ENCODE peak calls at places on chromosome 15, in nine cellular contexts. W is IMR-90, P is K562, I is tibial nerve, V is prostate gland, K is A549, R is transverse colon, L is body of pancreas, M is esophagus muscularis mucosa. Z is an unnamed sample. For H3K4me1, the result is how much of the 10 kb centered on the place peaks cover.

GRCh38 chr15:92612891-92613290 is 42.7 kb downstream of the FAM174B start:
- DNase-seq in W (no peak), P (no peak), I (no peak), V (no peak), K (no peak), R (no peak), L (no peak), M (no peak), Z (no peak)

GRCh38 chr15:70480196-70480856 is 283.0 kb downstream of the UACA start:
- DNase-seq in W (no peak), P (no peak), I (no peak), V (no peak), K (no peak), R (no peak), L (no peak), M (no peak), Z (no peak)

GRCh38 chr15:95254263-95254662 is 1022.9 kb downstream of the MCTP2 start:
- DNase-seq in W (no peak), P (no peak), I (no peak), V (no peak), K (no peak), R (no peak), L (no peak), M (no peak), Z (peak)

GRCh38 chr15:91289324-91289723 is 189.3 kb downstream of the SV2B start:
- DNase-seq in W (no peak), P (peak), I (no peak), V (no peak), K (no peak), R (no peak), L (no peak), M (peak), Z (no peak)

GRCh38 chr15:31974855-31975421 is 55.4 kb upstream of the CHRNA7 start:
- DNase-seq in W (peak), P (peak), I (no peak), V (no peak), K (peak), R (peak), L (peak), M (peak), Z (peak)

GRCh38 chr15:51331141-51331540 is 7.3 kb downstream of the CYP19A1 start:
- DNase-seq in W (peak), P (peak), I (no peak), V (no peak), K (no peak), R (no peak), L (no peak), M (no peak), Z (no peak)

GRCh38 chr15:38440353-38441129 is 13.4 kb upstream of the FAM98B start:
- DNase-seq in W (peak), P (peak), I (no peak), V (peak), K (peak), R (peak), L (peak), M (no peak), Z (peak)

GRCh38 chr15:67794832-67795574 is 30.3 kb upstream of the SKOR1 start:
- DNase-seq in W (no peak), P (peak), I (no peak), V (no peak), K (no peak), R (no peak), L (no peak), M (no peak), Z (no peak)

GRCh38 chr15:52787549-52788098 is 2.5 kb downstream of the ONECUT1 start:
- DNase-seq in W (no peak), P (no peak), I (no peak), V (no peak), K (no peak), R (no peak), L (peak), M (no peak), Z (no peak)

DNA sequence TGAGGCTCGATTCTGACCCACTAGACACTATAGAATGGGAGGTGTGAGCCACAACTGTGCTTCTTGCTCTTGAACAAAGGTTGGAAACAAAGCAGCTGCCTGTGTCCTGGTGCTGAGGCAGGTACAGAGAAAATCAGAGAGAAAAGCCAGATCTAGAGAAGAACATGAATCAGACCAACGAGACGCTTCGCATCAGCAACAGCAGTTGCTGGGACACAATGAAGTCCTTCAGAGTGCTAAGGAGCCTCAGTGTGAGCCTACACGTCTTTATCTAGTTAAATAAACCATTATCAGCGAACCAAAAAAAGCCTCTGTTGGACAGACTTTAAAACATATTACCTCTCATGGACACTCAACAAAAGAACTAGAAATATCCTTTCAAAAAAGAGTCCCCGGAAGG is 86.3 kb upstream of the MEX3B start:
- DNase-seq in W (peak), P (no peak), I (no peak), V (no peak), K (no peak), R (no peak), L (no peak), M (no peak), Z (no peak)
- H3K4me1 ChIP-seq in W (under half), P (under half), I (under half), V (under half), K (under half), R (under half), L (under half), M (under half), Z (under half)

DNA sequence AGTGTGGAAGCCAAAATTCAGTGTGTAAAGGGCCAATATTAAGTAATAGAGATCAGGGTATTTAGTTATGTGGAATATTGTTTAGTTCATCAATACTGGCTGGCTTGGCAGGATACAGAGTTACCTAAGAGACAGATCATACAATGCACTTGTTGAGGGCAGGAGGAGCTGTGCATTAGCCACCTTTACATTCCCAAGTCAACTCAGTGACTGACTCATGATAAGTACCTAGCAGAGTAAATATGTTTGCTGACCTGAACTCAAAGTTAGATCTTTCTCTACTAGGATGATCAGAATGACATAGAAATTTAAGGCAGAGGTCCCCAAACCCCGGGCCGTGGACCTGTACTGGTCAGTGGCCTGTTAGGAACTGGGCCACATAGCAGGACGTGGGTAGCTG is 3.5 kb upstream of the ABHD17C start:
- DNase-seq in W (no peak), P (no peak), I (no peak), V (no peak), K (no peak), R (no peak), L (no peak), M (no peak), Z (no peak)
- H3K4me3 ChIP-seq in W (no peak), P (no peak), I (no peak), V (no peak), K (no peak), R (no peak), L (no peak), M (no peak), Z (no peak)

GRCh38 chr15:81027200-81027599 is 26.5 kb downstream of the TLNRD1 start:
- DNase-seq in W (peak), P (no peak), I (no peak), V (no peak), K (no peak), R (no peak), L (no peak), M (no peak), Z (no peak)

GRCh38 chr15:81021321-81021720 is 20.6 kb downstream of the TLNRD1 start:
- DNase-seq in W (no peak), P (no peak), I (no peak), V (no peak), K (no peak), R (no peak), L (no peak), M (no peak), Z (no peak)

GRCh38 chr15:81024265-81024875 is 23.6 kb downstream of the TLNRD1 start:
- DNase-seq in W (no peak), P (no peak), I (no peak), V (no peak), K (no peak), R (no peak), L (no peak), M (no peak), Z (peak)

GRCh38 chr15:81024891-81025290 is 24.2 kb downstream of the TLNRD1 start:
- DNase-seq in W (no peak), P (no peak), I (no peak), V (no peak), K (no peak), R (no peak), L (no peak), M (no peak), Z (no peak)

GRCh38 chr15:81023483-81024264 is 23.0 kb downstream of the TLNRD1 start:
- DNase-seq in W (peak), P (peak), I (peak), V (no peak), K (no peak), R (peak), L (peak), M (peak), Z (peak)
- TF ChIP-seq POLR2A in W (no peak), P (no peak), I (no peak), V (no peak), K (no peak), R (no peak), L (no peak), M (no peak), Z (no peak)

GRCh38 chr15:64460206-64460736 is at the start of gene ZNF609:
- DNase-seq in W (peak), P (peak), I (peak), V (peak), K (peak), R (peak), L (peak), M (peak), Z (peak)

GRCh38 chr15:64461577-64462162 is 1.3 kb downstream of the ZNF609 start:
- DNase-seq in W (peak), P (peak), I (no peak), V (peak), K (peak), R (no peak), L (peak), M (no peak), Z (peak)

GRCh38 chr15:64460737-64461576 is 579 bp downstream of the ZNF609 start:
- DNase-seq in W (peak), P (peak), I (no peak), V (peak), K (peak), R (peak), L (peak), M (no peak), Z (peak)

GRCh38 chr15:64456634-64457108 is 3.7 kb upstream of the ZNF609 start:
- DNase-seq in W (peak), P (peak), I (no peak), V (peak), K (no peak), R (no peak), L (no peak), M (no peak), Z (no peak)

DNA sequence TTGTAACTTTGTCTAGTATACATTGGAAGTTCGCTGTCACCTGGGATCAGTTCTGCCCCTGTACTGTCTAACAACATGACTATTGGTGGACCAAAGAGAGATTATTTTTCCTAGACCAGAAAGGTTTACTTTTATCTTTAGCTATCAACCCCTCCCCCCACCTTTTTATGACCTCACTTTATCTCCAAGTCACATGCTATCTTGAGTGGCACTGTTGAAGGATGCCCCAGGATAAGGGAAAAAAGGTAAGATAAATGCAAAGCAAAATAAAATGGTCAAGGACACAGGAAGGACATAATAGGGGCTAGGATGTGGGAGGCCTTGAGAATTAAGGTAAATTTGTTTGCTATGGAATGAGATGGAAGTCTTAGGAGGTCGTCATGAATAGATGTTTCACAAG is 996 bp upstream of the ZNF609 start:
- DNase-seq in W (no peak), P (peak), I (no peak), V (no peak), K (no peak), R (no peak), L (no peak), M (no peak), Z (no peak)
- H3K4me1 ChIP-seq in W (under half), P (half or more), I (under half), V (under half), K (under half), R (half or more), L (half or more), M (under half), Z (under half)

DNA sequence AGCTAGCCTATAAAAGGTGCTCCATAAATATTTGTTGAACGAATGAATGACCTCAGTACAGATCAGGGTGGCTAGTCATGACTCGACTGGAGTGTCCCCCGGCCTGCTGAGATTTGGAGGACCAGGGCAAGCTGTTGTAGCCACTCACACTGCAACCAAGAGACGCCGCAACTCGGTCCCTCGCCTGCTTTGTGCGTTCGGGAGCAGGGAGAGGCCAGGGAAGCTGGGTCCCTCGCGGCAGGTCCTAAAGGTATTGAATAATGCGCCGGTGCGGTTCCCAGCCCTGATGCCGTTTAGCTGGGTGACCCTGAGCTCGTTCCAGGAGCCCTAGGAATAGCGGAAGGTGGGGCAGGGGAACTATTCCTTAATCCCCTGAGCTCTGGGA is 1.8 kb downstream of the IGDCC4 start:
- DNase-seq in W (no peak), P (no peak), I (no peak), V (no peak), K (no peak), R (no peak), L (no peak), M (no peak), Z (no peak)
- H3K4me3 ChIP-seq in W (no peak), P (no peak), I (peak), V (peak), K (no peak), R (peak), L (no peak), M (peak), Z (no peak)

DNA sequence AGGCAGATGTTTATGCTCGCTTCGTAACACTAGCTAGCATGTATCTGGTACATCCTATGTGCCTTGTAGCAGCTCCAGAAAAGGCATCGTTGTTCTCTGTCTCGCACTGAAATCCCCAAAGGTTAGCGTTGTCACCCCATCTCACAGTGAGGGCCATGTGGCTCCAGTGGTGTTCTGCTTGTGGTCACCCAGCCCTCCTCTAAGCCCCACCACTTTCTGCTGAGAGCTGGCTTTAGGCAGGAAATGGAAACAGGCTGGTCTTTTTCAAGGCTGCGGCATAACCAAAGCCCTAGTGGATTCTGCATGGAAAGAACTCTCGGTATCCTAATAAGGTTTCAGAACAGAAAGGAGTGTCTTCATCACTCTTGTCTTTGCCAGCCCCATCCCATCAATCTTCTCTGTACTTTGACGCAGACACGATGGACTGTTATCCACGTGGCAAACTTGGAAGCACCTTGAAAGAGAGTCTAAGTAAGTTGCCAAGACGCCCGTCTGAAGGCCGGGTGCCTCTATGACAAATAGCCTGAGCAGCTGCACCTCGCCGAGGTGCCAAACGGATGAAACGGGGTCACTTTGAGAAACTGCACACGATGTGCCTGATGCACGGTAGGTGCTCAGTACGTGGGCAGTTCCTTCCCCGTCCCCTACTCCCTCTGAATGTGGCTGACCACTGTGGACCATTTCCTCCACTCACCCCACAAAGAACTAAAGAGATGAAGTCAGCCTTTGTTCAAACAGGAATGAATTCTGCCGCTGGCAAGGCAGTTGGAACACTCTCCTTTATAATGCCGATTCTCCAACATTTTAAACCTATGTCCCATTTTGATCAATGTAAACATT is 57.8 kb upstream of the MEF2A start:
- DNase-seq in W (no peak), P (no peak), I (no peak), V (peak), K (no peak), R (no peak), L (no peak), M (no peak), Z (no peak)
- TF ChIP-seq POLR2A in W (no peak), P (no peak), I (no peak), V (no peak), K (no peak), R (no peak), L (no peak), M (no peak), Z (no peak)

GRCh38 chr15:41566121-41566885 is 7.3 kb downstream of the TYRO3 start:
- DNase-seq in W (no peak), P (peak), I (no peak), V (no peak), K (no peak), R (no peak), L (no peak), M (no peak), Z (no peak)

GRCh38 chr15:41565702-41566101 is 6.7 kb downstream of the TYRO3 start:
- DNase-seq in W (no peak), P (peak), I (no peak), V (no peak), K (no peak), R (no peak), L (no peak), M (no peak), Z (no peak)

GRCh38 chr15:41567261-41567660 is 8.2 kb downstream of the TYRO3 start:
- DNase-seq in W (no peak), P (no peak), I (no peak), V (no peak), K (no peak), R (no peak), L (no peak), M (no peak), Z (no peak)

GRCh38 chr15:41568350-41569017 is 9.5 kb downstream of the TYRO3 start:
- DNase-seq in W (peak), P (peak), I (no peak), V (no peak), K (no peak), R (no peak), L (peak), M (no peak), Z (peak)

GRCh38 chr15:41567870-41568269 is 8.9 kb downstream of the TYRO3 start:
- DNase-seq in W (no peak), P (no peak), I (no peak), V (no peak), K (no peak), R (no peak), L (no peak), M (no peak), Z (no peak)
- H3K4me1 ChIP-seq in W (under half), P (half or more), I (under half), V (under half), K (under half), R (under half), L (under half), M (under half), Z (under half)